ENCODE peak calls at places on chromosomes 12 and 14, in five cellular contexts. One of them, this sample, is unnamed.

GRCh38 chr12:3538691-3539030 is 47.7 kb downstream of the PRMT8 start:
- DNase-seq in neuronal stem cell: no peak
- DNase-seq in H1: no peak
- DNase-seq in IMR-90: no peak
- DNase-seq in H9: peak
- DNase-seq in this sample: no peak

GRCh38 chr12:48197967-48198618 is 5.0 kb downstream of the OR10AD1 start:
- DNase-seq in neuronal stem cell: peak
- DNase-seq in H1: peak
- DNase-seq in IMR-90: peak
- DNase-seq in H9: peak
- DNase-seq in this sample: peak

GRCh38 chr14:73764881-73765280 is 50.7 kb upstream of the PNMA1 start:
- DNase-seq in neuronal stem cell: no peak
- DNase-seq in H1: no peak
- DNase-seq in IMR-90: no peak
- DNase-seq in H9: no peak
- DNase-seq in this sample: no peak

GRCh38 chr12:50058743-50059312 is 1.4 kb downstream of the ASIC1 start:
- DNase-seq in neuronal stem cell: no peak
- DNase-seq in H1: no peak
- DNase-seq in IMR-90: no peak
- DNase-seq in H9: no peak
- DNase-seq in this sample: no peak

GRCh38 chr14:66496188-66496807 is 10.1 kb downstream of the CCDC196 start:
- DNase-seq in neuronal stem cell: no peak
- DNase-seq in H1: no peak
- DNase-seq in IMR-90: no peak
- DNase-seq in H9: no peak
- DNase-seq in this sample: no peak

GRCh38 chr12:111368291-111368683 is 608 bp downstream of the PHETA1 start:
- DNase-seq in neuronal stem cell: peak
- DNase-seq in H1: no peak
- DNase-seq in IMR-90: no peak
- DNase-seq in H9: no peak
- DNase-seq in this sample: no peak

GRCh38 chr12:212383-212798 is 1.6 kb downstream of the SLC6A12 start:
- DNase-seq in neuronal stem cell: no peak
- DNase-seq in H1: no peak
- DNase-seq in IMR-90: no peak
- DNase-seq in H9: no peak
- DNase-seq in this sample: no peak

GRCh38 chr12:28057856-28058615 is 85.5 kb upstream of the PTHLH start:
- DNase-seq in neuronal stem cell: no peak
- DNase-seq in H1: no peak
- DNase-seq in IMR-90: peak
- DNase-seq in H9: no peak
- DNase-seq in this sample: no peak

GRCh38 chr14:22626590-22626989 is 17.6 kb downstream of the OR6J1 start:
- DNase-seq in neuronal stem cell: no peak
- DNase-seq in H1: no peak
- DNase-seq in IMR-90: no peak
- DNase-seq in H9: no peak
- DNase-seq in this sample: no peak

GRCh38 chr14:89720076-89720687 is 234.3 kb downstream of the EFCAB11 start:
- DNase-seq in neuronal stem cell: no peak
- DNase-seq in H1: no peak
- DNase-seq in IMR-90: no peak
- DNase-seq in H9: no peak
- DNase-seq in this sample: no peak

GRCh38 chr14:101595887-101596721 is 34.8 kb downstream of the DIO3 start:
- DNase-seq in neuronal stem cell: no peak
- DNase-seq in H1: no peak
- DNase-seq in IMR-90: no peak
- DNase-seq in H9: no peak
- DNase-seq in this sample: peak

GRCh38 chr14:31090872-31091764 is 64.9 kb upstream of the STRN3 start:
- DNase-seq in neuronal stem cell: no peak
- DNase-seq in H1: no peak
- DNase-seq in IMR-90: peak
- DNase-seq in H9: no peak
- DNase-seq in this sample: no peak

GRCh38 chr12:107515446-107515958 is 170.1 kb upstream of the PWP1 start:
- DNase-seq in neuronal stem cell: no peak
- DNase-seq in H1: peak
- DNase-seq in IMR-90: peak
- DNase-seq in H9: peak
- DNase-seq in this sample: peak

GRCh38 chr14:68243441-68244010 is 423.9 kb downstream of the RAD51B start:
- DNase-seq in neuronal stem cell: no peak
- DNase-seq in H1: no peak
- DNase-seq in IMR-90: no peak
- DNase-seq in H9: no peak
- DNase-seq in this sample: no peak

GRCh38 chr12:122190842-122191668 is 8.1 kb downstream of the LRRC43 start:
- DNase-seq in neuronal stem cell: peak
- DNase-seq in H1: peak
- DNase-seq in IMR-90: peak
- DNase-seq in H9: peak
- DNase-seq in this sample: peak

GRCh38 chr14:76774471-76775158 is 13.3 kb downstream of the VASH1 start:
- DNase-seq in neuronal stem cell: no peak
- DNase-seq in H1: no peak
- DNase-seq in IMR-90: no peak
- DNase-seq in H9: peak
- DNase-seq in this sample: no peak

GRCh38 chr14:76772300-76773187 is 11.3 kb downstream of the VASH1 start:
- DNase-seq in neuronal stem cell: no peak
- DNase-seq in H1: no peak
- DNase-seq in IMR-90: peak
- DNase-seq in H9: peak
- DNase-seq in this sample: peak

GRCh38 chr14:76775159-76775694 is 14.0 kb downstream of the VASH1 start:
- DNase-seq in neuronal stem cell: no peak
- DNase-seq in H1: no peak
- DNase-seq in IMR-90: no peak
- DNase-seq in H9: peak
- DNase-seq in this sample: no peak

GRCh38 chr14:76773188-76773885 is 12.1 kb downstream of the VASH1 start:
- DNase-seq in neuronal stem cell: no peak
- DNase-seq in H1: no peak
- DNase-seq in IMR-90: peak
- DNase-seq in H9: peak
- DNase-seq in this sample: peak

DNA sequence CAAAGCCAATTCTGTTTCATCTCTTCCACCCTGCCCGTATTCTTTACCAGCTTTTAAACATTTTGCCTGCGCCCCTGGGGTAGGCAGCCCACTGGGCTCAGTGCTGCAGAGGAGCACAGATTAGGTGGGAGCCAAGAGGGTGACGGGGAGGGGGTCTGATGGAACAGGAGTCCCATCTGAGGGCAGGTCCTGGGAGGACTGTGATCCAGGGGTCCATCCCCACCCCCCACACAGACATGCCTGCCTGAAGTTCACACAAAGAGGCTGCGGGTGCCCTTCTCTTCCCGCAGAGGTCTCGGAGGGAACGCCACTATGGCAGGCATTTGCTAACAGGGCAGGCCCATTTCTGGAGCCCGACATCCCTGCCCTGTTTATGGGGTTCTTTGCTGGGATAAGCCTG is 12.7 kb downstream of the VASH1 start:
- DNase-seq in neuronal stem cell: no peak
- DNase-seq in H1: no peak
- DNase-seq in IMR-90: no peak
- DNase-seq in H9: peak
- DNase-seq in this sample: no peak
- H2AK5ac ChIP-seq in neuronal stem cell: peak
- H2AK5ac ChIP-seq in H1: no peak
- H2AK5ac ChIP-seq in IMR-90: peak
- H2AK5ac ChIP-seq in H9: no peak
- H2AK5ac ChIP-seq in this sample: peak

GRCh38 chr12:124548854-124549378 is 18.5 kb downstream of the NCOR2 start:
- DNase-seq in neuronal stem cell: no peak
- DNase-seq in H1: no peak
- DNase-seq in IMR-90: peak
- DNase-seq in H9: no peak
- DNase-seq in this sample: no peak
- H2AK5ac ChIP-seq in neuronal stem cell: peak
- H2AK5ac ChIP-seq in H1: no peak
- H2AK5ac ChIP-seq in IMR-90: peak
- H2AK5ac ChIP-seq in H9: no peak
- H2AK5ac ChIP-seq in this sample: no peak

GRCh38 chr12:95593266-95593871 is 42.1 kb upstream of the USP44 start:
- DNase-seq in neuronal stem cell: no peak
- DNase-seq in H1: no peak
- DNase-seq in IMR-90: no peak
- DNase-seq in H9: no peak
- DNase-seq in this sample: no peak

GRCh38 chr12:95591731-95592130 is 40.5 kb upstream of the USP44 start:
- DNase-seq in neuronal stem cell: no peak
- DNase-seq in H1: no peak
- DNase-seq in IMR-90: peak
- DNase-seq in H9: no peak
- DNase-seq in this sample: no peak

GRCh38 chr12:95590775-95591174 is 39.5 kb upstream of the USP44 start:
- DNase-seq in neuronal stem cell: no peak
- DNase-seq in H1: no peak
- DNase-seq in IMR-90: no peak
- DNase-seq in H9: no peak
- DNase-seq in this sample: no peak
- H2AK5ac ChIP-seq in neuronal stem cell: no peak
- H2AK5ac ChIP-seq in H1: no peak
- H2AK5ac ChIP-seq in IMR-90: peak
- H2AK5ac ChIP-seq in H9: no peak
- H2AK5ac ChIP-seq in this sample: no peak

DNA sequence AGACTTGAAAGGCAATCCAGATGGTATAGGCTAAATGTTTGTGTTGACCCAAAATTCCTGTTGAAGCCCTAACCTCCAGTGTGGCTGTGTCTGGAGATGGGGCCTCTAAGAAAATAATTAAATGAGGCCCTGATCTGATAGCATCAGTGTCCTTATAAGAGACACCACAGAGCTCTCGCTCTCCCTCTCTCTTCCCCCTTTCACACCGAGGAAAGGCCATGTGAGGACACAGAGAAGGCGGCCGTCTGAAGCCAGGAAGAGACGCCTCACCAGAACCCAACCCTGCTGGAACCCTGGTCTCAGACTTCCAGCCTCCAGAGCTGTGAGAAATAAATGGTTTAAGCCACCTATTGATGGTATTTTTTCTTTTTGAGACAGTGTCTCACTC is 87.5 kb downstream of the SCARB1 start:
- DNase-seq in neuronal stem cell: no peak
- DNase-seq in H1: no peak
- DNase-seq in IMR-90: no peak
- DNase-seq in H9: no peak
- DNase-seq in this sample: no peak
- H2AK5ac ChIP-seq in neuronal stem cell: no peak
- H2AK5ac ChIP-seq in H1: no peak
- H2AK5ac ChIP-seq in IMR-90: no peak
- H2AK5ac ChIP-seq in H9: no peak
- H2AK5ac ChIP-seq in this sample: no peak

DNA sequence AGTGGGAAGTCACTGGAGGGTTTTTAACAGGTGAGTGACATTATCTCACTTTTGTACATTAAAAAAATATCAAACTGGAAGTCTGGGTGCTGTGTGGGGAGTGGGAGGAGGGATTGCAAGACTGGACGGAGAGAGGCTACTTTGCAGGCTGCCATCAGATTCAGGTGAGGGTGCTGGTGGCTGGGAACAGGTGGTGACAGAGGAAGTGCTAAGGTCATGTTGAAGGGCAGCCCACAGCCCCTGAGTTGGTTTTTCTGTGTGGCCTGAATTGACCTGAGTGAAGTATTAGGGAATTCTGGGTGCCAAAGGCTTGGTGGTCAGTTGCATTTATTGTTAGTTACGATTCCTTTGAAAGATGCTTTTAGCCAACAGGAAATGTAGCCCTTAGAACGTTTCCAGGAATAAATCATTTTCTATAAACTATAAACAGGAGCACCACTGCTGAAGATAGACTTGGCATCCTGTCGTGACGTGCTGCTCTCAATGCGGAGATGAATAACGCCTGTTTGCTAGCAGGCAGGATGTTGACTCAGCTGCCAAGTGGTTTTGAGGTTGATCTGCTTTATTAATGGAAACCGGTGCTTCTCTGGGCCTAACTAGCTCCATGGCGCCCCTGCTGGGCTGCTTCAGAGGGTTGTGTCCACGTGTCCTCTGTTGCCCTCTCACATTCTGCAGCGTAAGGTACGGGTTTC is 707.5 kb upstream of the TMEM132C start:
- DNase-seq in neuronal stem cell: no peak
- DNase-seq in H1: peak
- DNase-seq in IMR-90: peak
- DNase-seq in H9: peak
- DNase-seq in this sample: peak
- H2AK5ac ChIP-seq in neuronal stem cell: peak
- H2AK5ac ChIP-seq in H1: no peak
- H2AK5ac ChIP-seq in IMR-90: peak
- H2AK5ac ChIP-seq in H9: no peak
- H2AK5ac ChIP-seq in this sample: no peak

DNA sequence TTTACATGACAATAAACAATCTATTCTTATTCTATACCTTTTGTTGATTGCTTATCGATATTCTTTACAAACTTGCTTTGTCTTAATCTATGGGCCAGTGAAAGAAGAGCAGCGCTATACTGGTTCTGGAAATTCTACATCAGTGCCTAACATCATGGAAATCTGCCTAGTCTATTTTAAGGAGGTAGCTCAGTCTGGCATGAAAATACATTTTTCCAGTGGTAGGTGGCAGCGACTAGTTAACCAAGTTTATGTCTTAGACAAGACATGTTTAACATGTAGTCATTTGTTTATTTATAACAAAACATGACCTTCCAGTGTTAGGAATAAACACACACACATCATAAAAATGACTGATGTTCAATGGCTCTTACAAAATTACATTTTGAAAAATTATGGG is 335.9 kb upstream of the SOX5 start:
- DNase-seq in neuronal stem cell: no peak
- DNase-seq in H1: no peak
- DNase-seq in IMR-90: peak
- DNase-seq in H9: no peak
- DNase-seq in this sample: no peak
- H2AK5ac ChIP-seq in neuronal stem cell: no peak
- H2AK5ac ChIP-seq in H1: no peak
- H2AK5ac ChIP-seq in IMR-90: no peak
- H2AK5ac ChIP-seq in H9: no peak
- H2AK5ac ChIP-seq in this sample: no peak

This sample was measured in mesendoderm.